ENCODE peak calls at places on chromosomes 1 and 21, in nine cellular contexts. A, Q, U, S, G, Y, V, E and L are unnamed samples.

GRCh38 chr1:115907092-115907491 is 66.2 kb upstream of the NHLH2 start:
- DNase-seq in U (no peak), E (no peak), G (no peak), Q (no peak), Y (no peak), S (no peak), V (no peak), A (no peak), L (no peak)

GRCh38 chr1:200741808-200742207 is 3.1 kb downstream of the CAMSAP2 start:
- DNase-seq in V (no peak), Q (no peak), Y (no peak), A (no peak), U (no peak), S (no peak), E (peak), G (no peak), L (no peak)

GRCh38 chr1:24441996-24442668 is 26.5 kb downstream of the NIPAL3 start:
- DNase-seq in V (no peak), S (no peak), U (no peak), A (no peak), Y (no peak), G (no peak), Q (no peak), E (no peak), L (no peak)

GRCh38 chr1:8463144-8463927 is 145.4 kb downstream of the SLC45A1 start:
- DNase-seq in A (peak), G (no peak), S (peak), V (no peak), Q (no peak), Y (peak), E (peak), U (peak), L (no peak)

GRCh38 chr1:162561616-162562451 is at the start of gene UAP1:
- DNase-seq in U (no peak), Q (no peak), S (no peak), E (no peak), V (peak), Y (no peak), A (no peak), G (no peak), L (no peak)

GRCh38 chr1:226063362-226064167 is 1.0 kb downstream of the H3-3A start:
- DNase-seq in Q (no peak), Y (peak), E (peak), U (peak), A (peak), V (peak), G (peak), S (peak), L (no peak)

GRCh38 chr21:42062543-42063022 is 8.5 kb upstream of the UMODL1 start:
- DNase-seq in V (no peak), E (no peak), A (peak), Y (no peak), U (peak), G (no peak), Q (peak), S (no peak), L (no peak)

GRCh38 chr1:9909222-9910046 is 635 bp downstream of the CTNNBIP1 start:
- DNase-seq in S (no peak), V (peak), Y (peak), E (no peak), G (peak), U (peak), A (peak), Q (no peak), L (no peak)

GRCh38 chr1:183817576-183818288 is 12.8 kb downstream of the RGL1 start:
- DNase-seq in S (no peak), E (no peak), V (no peak), U (no peak), A (no peak), Y (no peak), G (no peak), Q (no peak), L (no peak)

GRCh38 chr1:64543831-64544230 is 73.9 kb downstream of the CACHD1 start:
- DNase-seq in S (no peak), U (no peak), E (no peak), V (no peak), Q (no peak), G (no peak), Y (no peak), A (no peak), L (no peak)

GRCh38 chr21:33046455-33046854 is 20.7 kb downstream of the OLIG2 start:
- DNase-seq in V (no peak), Q (no peak), G (no peak), S (no peak), Y (no peak), U (no peak), E (no peak), A (no peak), L (no peak)

GRCh38 chr21:33039542-33039941 is 13.8 kb downstream of the OLIG2 start:
- DNase-seq in E (no peak), A (no peak), Y (no peak), S (no peak), G (no peak), U (no peak), Q (no peak), V (peak), L (no peak)

GRCh38 chr21:33040215-33040614 is 14.5 kb downstream of the OLIG2 start:
- DNase-seq in E (no peak), Q (no peak), V (no peak), G (no peak), S (no peak), A (no peak), U (no peak), Y (no peak), L (no peak)

GRCh38 chr21:33041981-33042380 is 16.2 kb downstream of the OLIG2 start:
- DNase-seq in G (no peak), Y (no peak), V (no peak), S (no peak), Q (no peak), U (no peak), E (no peak), A (no peak), L (no peak)

DNA sequence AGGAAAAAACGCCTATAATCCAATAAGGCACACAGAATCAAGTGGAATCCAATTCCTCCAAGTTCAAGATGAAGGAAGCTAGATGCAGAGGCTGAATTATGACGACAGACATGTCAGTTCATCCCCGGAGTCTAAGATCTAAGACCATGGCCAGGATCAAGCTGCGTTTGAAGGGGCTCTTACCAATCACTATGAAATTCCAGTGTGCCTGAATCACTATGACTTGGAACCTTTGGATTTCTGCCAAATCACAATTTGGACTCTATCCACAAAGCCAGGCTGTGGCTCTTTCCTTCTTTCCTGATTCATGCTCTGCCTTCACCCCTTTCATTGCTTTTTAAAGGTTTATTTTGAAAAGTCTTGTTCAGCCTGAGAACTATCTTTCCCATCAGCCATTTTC is 17.1 kb downstream of the OLIG2 start:
- DNase-seq in E (no peak), Y (no peak), Q (no peak), V (no peak), G (no peak), A (no peak), U (no peak), S (no peak), L (no peak)
- TF ChIP-seq POLR2AphosphoS5 in E (no peak), Y (no peak), Q (no peak), V (no peak), G (no peak), A (no peak), U (no peak), S (no peak), L (no peak)

GRCh38 chr1:90721210-90722194 is 4.4 kb upstream of the BARHL2 start:
- DNase-seq in A (peak), U (peak), Q (no peak), G (peak), Y (peak), V (no peak), S (peak), E (peak), L (no peak)
- TF ChIP-seq EP300 in A (no peak), U (no peak), Q (no peak), G (no peak), Y (no peak), V (no peak), S (no peak), E (no peak), L (no peak)

GRCh38 chr1:27391511-27392095 is 819 bp upstream of the GPR3 start:
- DNase-seq in G (no peak), V (peak), U (peak), S (peak), Q (no peak), A (peak), Y (peak), E (no peak), L (no peak)
- TF ChIP-seq CTCF in G (no peak), V (no peak), U (no peak), S (peak), Q (no peak), A (no peak), Y (peak), E (no peak), L (peak)

DNA sequence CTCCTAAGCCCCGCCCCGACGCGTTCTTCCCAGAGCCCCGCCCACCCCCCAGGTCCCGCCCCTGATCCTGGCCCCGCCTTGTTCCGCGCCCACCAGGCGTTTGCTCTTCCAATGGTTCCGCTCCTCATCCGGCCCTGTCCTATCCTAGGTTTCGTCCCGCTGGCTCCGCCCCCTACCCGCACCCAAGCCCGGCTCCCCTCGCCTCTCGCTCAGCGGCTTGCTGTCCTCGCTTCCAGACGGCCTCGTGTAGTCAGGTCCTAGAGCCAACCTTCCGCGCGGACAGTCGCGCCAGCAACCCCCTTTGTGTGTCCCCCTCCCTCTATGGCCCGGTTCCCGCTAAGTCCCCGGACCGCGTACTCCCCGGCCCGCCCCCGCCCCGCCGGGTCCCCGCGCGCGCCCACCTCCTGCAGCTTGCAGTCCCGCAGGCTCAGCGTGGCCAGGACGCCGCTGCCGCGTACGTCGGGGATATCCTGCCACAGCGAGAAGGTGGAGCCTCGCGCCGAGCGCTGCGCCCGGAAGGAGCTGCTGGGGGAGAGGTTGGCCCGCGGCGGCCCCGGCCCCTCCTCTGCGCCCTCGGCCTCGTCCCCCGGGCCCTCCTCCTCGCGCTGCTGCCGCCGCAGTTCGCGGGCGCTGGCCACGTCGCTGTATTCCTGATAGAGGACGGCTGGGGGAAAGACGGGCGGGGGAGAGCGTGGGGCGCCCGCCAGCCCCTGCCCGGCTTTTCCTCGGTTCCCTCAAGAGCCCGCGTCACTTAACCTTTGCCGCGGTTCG is 5.7 kb downstream of the ARHGEF19 start:
- DNase-seq in S (peak), G (peak), Y (peak), V (peak), Q (peak), U (peak), A (peak), E (peak), L (peak)
- TF ChIP-seq POLR2AphosphoS5 in S (peak), G (no peak), Y (peak), V (peak), Q (peak), U (peak), A (peak), E (peak), L (peak)

GRCh38 chr1:89356658-89357400 is 7.0 kb upstream of the GBP6 start:
- DNase-seq in S (peak), A (no peak), U (no peak), V (no peak), E (no peak), Q (no peak), G (no peak), Y (no peak), L (no peak)
- TF ChIP-seq EP300 in S (peak), A (no peak), U (no peak), V (no peak), E (no peak), Q (no peak), G (no peak), Y (no peak), L (no peak)

DNA sequence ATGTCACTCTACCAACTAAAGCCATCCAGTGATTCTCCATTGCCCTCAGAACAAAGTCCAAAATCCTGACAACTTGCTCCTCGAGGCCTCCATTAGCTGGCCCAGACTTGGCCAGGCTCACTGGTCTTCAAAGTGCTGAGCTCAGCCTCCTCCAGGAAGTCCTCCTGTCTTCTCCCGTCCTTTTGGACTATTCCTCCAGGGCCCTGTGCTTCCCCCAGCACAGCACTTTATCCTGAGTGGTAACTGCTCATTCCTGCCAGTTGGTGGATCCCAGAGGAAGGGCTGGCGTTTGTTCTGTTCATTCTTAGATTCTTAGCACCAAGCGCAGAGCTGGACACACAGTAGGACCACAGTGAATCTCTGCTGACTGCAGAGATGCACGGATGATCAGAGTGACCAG is 179.9 kb downstream of the PTPRU start:
- DNase-seq in A (no peak), Q (no peak), G (no peak), S (no peak), E (no peak), Y (no peak), U (no peak), V (no peak), L (no peak)
- TF ChIP-seq CTCF in A (no peak), Q (no peak), G (no peak), S (no peak), E (no peak), Y (no peak), U (no peak), V (no peak), L (no peak)

DNA sequence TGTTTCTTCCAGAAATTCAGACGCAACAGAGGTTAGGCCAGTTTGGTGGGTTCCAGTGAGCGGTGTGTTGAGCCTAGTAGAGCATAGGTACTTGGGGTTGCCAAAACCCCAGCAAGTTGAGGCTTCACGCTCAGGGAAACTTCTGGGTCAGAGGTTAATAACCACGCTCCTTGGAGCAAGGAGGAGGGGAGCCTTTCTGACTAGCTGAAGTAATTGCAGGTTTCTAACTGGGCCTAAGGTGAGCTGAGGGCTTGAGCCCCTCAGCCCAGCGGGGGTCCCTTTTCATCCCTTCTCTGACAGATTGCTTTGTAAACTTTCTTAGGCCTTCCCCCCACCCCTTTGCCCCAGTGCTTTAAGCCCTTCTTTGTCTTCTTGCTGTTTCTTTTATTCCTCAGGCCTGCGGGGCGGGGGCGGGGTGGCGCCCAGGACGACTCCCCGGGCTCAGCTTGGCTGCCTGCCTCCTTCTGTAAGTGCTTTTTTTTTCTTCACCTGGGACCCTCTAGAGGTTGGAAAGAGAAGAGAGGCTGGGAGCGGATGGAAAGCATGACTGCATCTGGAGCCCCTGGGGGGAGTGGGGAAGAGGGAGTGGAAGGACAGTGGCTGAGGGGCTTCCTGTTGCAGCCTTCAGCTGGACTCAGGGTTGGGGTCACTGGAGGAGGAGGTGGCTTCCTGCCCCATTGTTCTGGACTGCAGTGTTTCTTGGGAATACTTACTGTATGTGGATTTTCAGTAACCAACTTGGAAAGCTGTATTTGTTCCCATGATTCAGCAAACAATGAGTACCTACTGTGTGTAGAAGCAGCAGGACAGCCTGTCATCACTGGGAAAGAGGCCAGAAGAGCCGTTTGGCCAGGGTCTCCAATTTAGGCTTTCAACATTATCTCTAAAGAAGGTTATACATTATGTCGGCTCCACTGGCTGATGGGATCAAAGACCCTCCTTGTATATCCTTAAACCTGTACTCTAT is 1.4 kb upstream of the ZNF436 start:
- DNase-seq in S (no peak), V (no peak), Q (no peak), U (no peak), E (peak), A (peak), Y (peak), G (no peak), L (no peak)
- TF ChIP-seq POLR2AphosphoS5 in S (no peak), V (no peak), Q (no peak), U (no peak), E (no peak), A (no peak), Y (no peak), G (no peak), L (no peak)

GRCh38 chr1:206785366-206785765 is 13.1 kb upstream of the IL10 start:
- DNase-seq in Y (no peak), U (no peak), Q (no peak), G (no peak), A (no peak), S (no peak), E (no peak), V (no peak), L (no peak)

GRCh38 chr1:206787956-206788355 is 15.7 kb upstream of the IL10 start:
- DNase-seq in G (no peak), S (no peak), E (no peak), Q (no peak), V (no peak), A (no peak), Y (no peak), U (no peak), L (no peak)

GRCh38 chr1:206788487-206789050 is 16.3 kb upstream of the IL10 start:
- DNase-seq in G (no peak), A (no peak), E (no peak), U (no peak), Q (no peak), S (no peak), V (no peak), Y (no peak), L (no peak)

GRCh38 chr1:206784471-206784903 is 12.2 kb upstream of the IL10 start:
- DNase-seq in V (no peak), U (peak), E (no peak), Y (no peak), S (no peak), G (peak), Q (no peak), A (peak), L (no peak)

GRCh38 chr1:206786212-206786886 is 14.1 kb upstream of the IL10 start:
- DNase-seq in S (no peak), G (no peak), E (no peak), V (no peak), U (no peak), Y (no peak), A (no peak), Q (no peak), L (no peak)
- TF ChIP-seq EP300 in S (no peak), G (no peak), E (no peak), V (no peak), U (no peak), Y (no peak), A (no peak), Q (no peak), L (no peak)